ENCODE peak calls at places on chromosomes 3 and 15, in four cellular contexts. Q, N, H and T are unnamed samples.

GRCh38 chr3:12553921-12554391 is 2.9 kb upstream of the MKRN2 start:
- DNase-seq in Q (no peak), N (no peak), H (peak), T (no peak)

GRCh38 chr15:65332662-65333440 is 28.4 kb downstream of the RNU5B-1 start:
- DNase-seq in Q (no peak), N (no peak), H (no peak), T (no peak)

GRCh38 chr3:179175358-179175757 is 27.2 kb downstream of the PIK3CA start:
- DNase-seq in Q (no peak), N (no peak), H (no peak), T (no peak)

GRCh38 chr3:124752051-124752450 is 21.8 kb downstream of the UMPS start:
- DNase-seq in Q (no peak), N (no peak), H (no peak), T (no peak)

GRCh38 chr3:114902691-114903101 is 244.4 kb downstream of the ZBTB20 start:
- DNase-seq in Q (no peak), N (no peak), H (no peak), T (no peak)

GRCh38 chr15:61201322-61201721 is 27.8 kb downstream of the RORA start:
- DNase-seq in Q (no peak), N (no peak), H (no peak), T (no peak)

GRCh38 chr3:23550402-23550801 is 255.4 kb upstream of the UBE2E1 start:
- DNase-seq in Q (no peak), N (no peak), H (no peak), T (no peak)

GRCh38 chr3:12898290-12898979 is 57.1 kb upstream of the RPL32 start:
- DNase-seq in Q (no peak), N (no peak), H (no peak), T (no peak)

GRCh38 chr3:12638105-12638504 is 25.8 kb downstream of the RAF1 start:
- DNase-seq in Q (no peak), N (no peak), H (no peak), T (no peak)

GRCh38 chr3:61358364-61358763 is 107.1 kb upstream of the FHIT start:
- DNase-seq in Q (no peak), N (no peak), H (no peak), T (no peak)

GRCh38 chr3:27708246-27708645 is 13.9 kb downstream of the EOMES start:
- DNase-seq in Q (no peak), N (no peak), H (no peak), T (no peak)

GRCh38 chr3:178672263-178672662 is 136.0 kb downstream of the KCNMB2 start:
- DNase-seq in Q (no peak), N (no peak), H (no peak), T (no peak)

GRCh38 chr3:193295985-193296384 is 55.0 kb downstream of the PLAAT1 start:
- DNase-seq in Q (no peak), N (no peak), H (no peak), T (no peak)

GRCh38 chr3:128491900-128492352 is 1.1 kb downstream of the GATA2 start:
- DNase-seq in Q (no peak), N (no peak), H (no peak), T (no peak)

GRCh38 chr15:42036112-42036905 is 15.5 kb upstream of the PLA2G4E start:
- DNase-seq in Q (no peak), N (no peak), H (no peak), T (no peak)

GRCh38 chr15:56913670-56914069 is 4.8 kb upstream of the TCF12 start:
- DNase-seq in Q (no peak), N (no peak), H (no peak), T (no peak)

GRCh38 chr3:4218426-4219226 is 84.5 kb upstream of the SETMAR start:
- DNase-seq in Q (no peak), N (no peak), H (no peak), T (no peak)

GRCh38 chr15:90062023-90062728 is 40.1 kb downstream of the IDH2 start:
- DNase-seq in Q (no peak), N (peak), H (no peak), T (no peak)

GRCh38 chr15:59798605-59798917 is 109.4 kb upstream of the BNIP2 start:
- DNase-seq in Q (no peak), N (no peak), H (no peak), T (no peak)

GRCh38 chr3:194976813-194977322 is 291.2 kb downstream of the FAM43A start:
- DNase-seq in Q (no peak), N (no peak), H (no peak), T (no peak)

GRCh38 chr3:160665784-160666526 is 11.0 kb upstream of the ARL14 start:
- DNase-seq in Q (no peak), N (no peak), H (no peak), T (no peak)

GRCh38 chr15:99249270-99249817 is at the start of gene TTC23:
- DNase-seq in Q (no peak), N (no peak), H (no peak), T (no peak)

GRCh38 chr15:47586653-47587224 is 130.6 kb upstream of the SEMA6D start:
- DNase-seq in Q (no peak), N (no peak), H (no peak), T (no peak)

GRCh38 chr3:159187232-159187631 is 385.4 kb downstream of the MFSD1 start:
- DNase-seq in Q (no peak), N (no peak), H (no peak), T (no peak)